ENCODE peak calls at places on chromosomes 5 and 9, in six cellular contexts. One of them, this sample, is unnamed.

GRCh38 chr5:113292535-113292934 is 142.3 kb downstream of the TSSK1B start:
- DNase-seq in iris pigment epithelial cell: no peak
- DNase-seq in LoVo: no peak
- DNase-seq in naive B cell: no peak
- DNase-seq in T-cell: no peak
- DNase-seq in HuH-7.5: no peak
- DNase-seq in this sample: no peak

GRCh38 chr9:113302792-113303418 is at the start of gene RNF183:
- DNase-seq in naive B cell: no peak
- DNase-seq in HuH-7.5: peak
- DNase-seq in iris pigment epithelial cell: no peak
- DNase-seq in T-cell: no peak
- DNase-seq in LoVo: no peak
- DNase-seq in this sample: no peak

GRCh38 chr5:1175801-1176472 is 25.5 kb upstream of the SLC6A19 start:
- DNase-seq in LoVo: no peak
- DNase-seq in naive B cell: no peak
- DNase-seq in T-cell: no peak
- DNase-seq in iris pigment epithelial cell: no peak
- DNase-seq in HuH-7.5: no peak
- DNase-seq in this sample: no peak

GRCh38 chr9:116693233-116693731 is 6.2 kb downstream of the TRIM32 start:
- DNase-seq in naive B cell: no peak
- DNase-seq in iris pigment epithelial cell: peak
- DNase-seq in T-cell: no peak
- DNase-seq in LoVo: no peak
- DNase-seq in HuH-7.5: no peak
- DNase-seq in this sample: no peak

GRCh38 chr5:42745426-42745825 is 11.2 kb upstream of the CCDC152 start:
- DNase-seq in naive B cell: no peak
- DNase-seq in T-cell: no peak
- DNase-seq in LoVo: no peak
- DNase-seq in HuH-7.5: no peak
- DNase-seq in iris pigment epithelial cell: peak
- DNase-seq in this sample: peak

GRCh38 chr5:106376522-106376921 is 1294.2 kb downstream of the EFNA5 start:
- DNase-seq in HuH-7.5: no peak
- DNase-seq in iris pigment epithelial cell: peak
- DNase-seq in naive B cell: no peak
- DNase-seq in LoVo: peak
- DNase-seq in T-cell: no peak
- DNase-seq in this sample: no peak

GRCh38 chr9:16551692-16552091 is 318.8 kb downstream of the BNC2 start:
- DNase-seq in T-cell: no peak
- DNase-seq in LoVo: no peak
- DNase-seq in iris pigment epithelial cell: no peak
- DNase-seq in naive B cell: no peak
- DNase-seq in HuH-7.5: no peak
- DNase-seq in this sample: no peak

GRCh38 chr9:110978516-110978915 is 59.8 kb downstream of the LPAR1 start:
- DNase-seq in iris pigment epithelial cell: peak
- DNase-seq in naive B cell: no peak
- DNase-seq in HuH-7.5: no peak
- DNase-seq in T-cell: no peak
- DNase-seq in LoVo: no peak
- DNase-seq in this sample: no peak

GRCh38 chr9:28915256-28915930 is 1342.1 kb upstream of the C9orf72 start:
- DNase-seq in iris pigment epithelial cell: peak
- DNase-seq in LoVo: peak
- DNase-seq in HuH-7.5: no peak
- DNase-seq in T-cell: no peak
- DNase-seq in naive B cell: no peak
- DNase-seq in this sample: no peak

GRCh38 chr5:129904667-129905466 is 602 bp downstream of the CHSY3 start:
- DNase-seq in LoVo: no peak
- DNase-seq in T-cell: no peak
- DNase-seq in naive B cell: no peak
- DNase-seq in HuH-7.5: peak
- DNase-seq in iris pigment epithelial cell: peak
- DNase-seq in this sample: peak